ENCODE peak calls at places on chromosomes 3 and 15, in nine cellular contexts. E, M, K, V, J, W, C, F and X are unnamed samples.

GRCh38 chr3:35908366-35909232 is 269.3 kb downstream of the ARPP21 start:
- DNase-seq in E (peak), M (peak), K (peak), V (peak), J (peak), W (peak), C (peak), F (peak), X (peak)

GRCh38 chr3:161081675-161082462 is 23.3 kb downstream of the B3GALNT1 start:
- DNase-seq in E (no peak), M (no peak), K (no peak), V (no peak), J (no peak), W (no peak), C (no peak), F (no peak), X (no peak)

GRCh38 chr3:13860001-13860400 is 19.9 kb downstream of the WNT7A start:
- DNase-seq in E (no peak), M (no peak), K (no peak), V (peak), J (no peak), W (no peak), C (no peak), F (no peak), X (no peak)

GRCh38 chr3:134291300-134292254 is 40.9 kb upstream of the RYK start:
- DNase-seq in E (peak), M (no peak), K (no peak), V (peak), J (no peak), W (no peak), C (peak), F (no peak), X (no peak)

GRCh38 chr15:88610756-88611231 is 10.3 kb upstream of the AEN start:
- DNase-seq in E (no peak), M (no peak), K (peak), V (peak), J (peak), W (no peak), C (no peak), F (no peak), X (no peak)

GRCh38 chr3:23272820-23273219 is 69.7 kb downstream of the UBE2E2 start:
- DNase-seq in E (peak), M (no peak), K (no peak), V (no peak), J (no peak), W (no peak), C (no peak), F (no peak), X (no peak)

GRCh38 chr3:52844290-52844985 is 9.6 kb upstream of the MUSTN1 start:
- DNase-seq in E (no peak), M (no peak), K (no peak), V (no peak), J (no peak), W (no peak), C (no peak), F (no peak), X (no peak)

GRCh38 chr3:126107960-126108688 is 24.2 kb upstream of the SLC41A3 start:
- DNase-seq in E (no peak), M (no peak), K (no peak), V (no peak), J (no peak), W (no peak), C (peak), F (no peak), X (no peak)

GRCh38 chr15:73924258-73924921 is 1.9 kb upstream of the LOXL1 start:
- DNase-seq in E (peak), M (no peak), K (peak), V (peak), J (peak), W (peak), C (peak), F (no peak), X (peak)

GRCh38 chr3:194333212-194333980 is 17.7 kb downstream of the CPN2 start:
- DNase-seq in E (peak), M (peak), K (peak), V (peak), J (peak), W (no peak), C (peak), F (peak), X (peak)

GRCh38 chr3:1380926-1381646 is 288.3 kb downstream of the CNTN6 start:
- DNase-seq in E (no peak), M (no peak), K (no peak), V (no peak), J (no peak), W (no peak), C (no peak), F (peak), X (no peak)

GRCh38 chr3:38149701-38150100 is 11.2 kb downstream of the MYD88 start:
- DNase-seq in E (no peak), M (no peak), K (no peak), V (no peak), J (no peak), W (no peak), C (peak), F (no peak), X (no peak)

GRCh38 chr15:26890988-26891387 is 24.1 kb downstream of the GABRA5 start:
- DNase-seq in E (no peak), M (no peak), K (no peak), V (no peak), J (no peak), W (no peak), C (no peak), F (no peak), X (no peak)

GRCh38 chr3:109927161-109927560 is 589.8 kb upstream of the DPPA4 start:
- DNase-seq in E (peak), M (no peak), K (no peak), V (peak), J (peak), W (no peak), C (no peak), F (no peak), X (peak)

GRCh38 chr15:23467110-23467600 is 20.1 kb upstream of the GOLGA6L2 start:
- DNase-seq in E (no peak), M (no peak), K (no peak), V (peak), J (peak), W (peak), C (no peak), F (no peak), X (peak)

GRCh38 chr3:139982404-139982803 is 47.4 kb downstream of the CLSTN2 start:
- DNase-seq in E (no peak), M (no peak), K (no peak), V (peak), J (no peak), W (no peak), C (no peak), F (no peak), X (no peak)

GRCh38 chr3:28940530-28940929 is 340.3 kb upstream of the RBMS3 start:
- DNase-seq in E (peak), M (no peak), K (no peak), V (peak), J (peak), W (no peak), C (no peak), F (no peak), X (peak)

GRCh38 chr3:80439490-80439889 is 671.7 kb upstream of the ROBO1 start:
- DNase-seq in E (no peak), M (no peak), K (no peak), V (no peak), J (no peak), W (peak), C (no peak), F (no peak), X (no peak)

GRCh38 chr15:45402955-45403892 is 24.9 kb upstream of the GATM start:
- DNase-seq in E (peak), M (no peak), K (peak), V (peak), J (peak), W (no peak), C (no peak), F (no peak), X (peak)

GRCh38 chr3:161351330-161351729 is 20.0 kb downstream of the SPTSSB start:
- DNase-seq in E (no peak), M (no peak), K (no peak), V (no peak), J (no peak), W (no peak), C (no peak), F (no peak), X (no peak)

GRCh38 chr3:129599607-129600006 is 6.9 kb downstream of the PLXND1 start:
- DNase-seq in E (peak), M (no peak), K (peak), V (peak), J (peak), W (no peak), C (peak), F (no peak), X (peak)

GRCh38 chr15:48680841-48681240 is 35.3 kb upstream of the FBN1 start:
- DNase-seq in E (peak), M (no peak), K (no peak), V (no peak), J (peak), W (no peak), C (no peak), F (no peak), X (no peak)

GRCh38 chr3:133992385-133992784 is 37.3 kb downstream of the SLCO2A1 start:
- DNase-seq in E (no peak), M (no peak), K (no peak), V (no peak), J (no peak), W (no peak), C (peak), F (no peak), X (no peak)

GRCh38 chr3:175749981-175750380 is 890.8 kb downstream of the NAALADL2 start:
- DNase-seq in E (no peak), M (no peak), K (no peak), V (no peak), J (no peak), W (no peak), C (no peak), F (no peak), X (no peak)

GRCh38 chr3:158727499-158728377 is 4.5 kb downstream of the RARRES1 start:
- DNase-seq in E (peak), M (no peak), K (peak), V (peak), J (peak), W (peak), C (no peak), F (no peak), X (peak)

GRCh38 chr3:150293401-150294001 is 114.6 kb upstream of the TSC22D2 start:
- DNase-seq in E (peak), M (no peak), K (no peak), V (no peak), J (no peak), W (no peak), C (no peak), F (no peak), X (no peak)

GRCh38 chr3:167740961-167741587 is 5.6 kb downstream of the SERPINI1 start:
- DNase-seq in E (peak), M (peak), K (peak), V (peak), J (no peak), W (peak), C (no peak), F (peak), X (peak)

GRCh38 chr3:185401319-185401955 is 38.5 kb downstream of the MAP3K13 start:
- DNase-seq in E (peak), M (no peak), K (no peak), V (no peak), J (no peak), W (no peak), C (no peak), F (no peak), X (no peak)

GRCh38 chr3:82824491-82824890 is 1063.0 kb upstream of the GBE1 start:
- DNase-seq in E (no peak), M (no peak), K (no peak), V (no peak), J (no peak), W (no peak), C (no peak), F (no peak), X (no peak)

GRCh38 chr15:52137432-52138357 is 25.1 kb upstream of the BCL2L10 start:
- DNase-seq in E (no peak), M (no peak), K (no peak), V (no peak), J (no peak), W (no peak), C (no peak), F (no peak), X (no peak)

GRCh38 chr15:63250312-63250965 is 27.0 kb upstream of the APH1B start:
- DNase-seq in E (peak), M (no peak), K (peak), V (peak), J (peak), W (no peak), C (no peak), F (no peak), X (peak)

GRCh38 chr3:52534281-52535183 is 875 bp upstream of the NT5DC2 start:
- DNase-seq in E (no peak), M (no peak), K (peak), V (no peak), J (no peak), W (peak), C (peak), F (no peak), X (no peak)

GRCh38 chr15:67114046-67114445 is 48.6 kb downstream of the SMAD3 start:
- DNase-seq in E (no peak), M (no peak), K (no peak), V (no peak), J (no peak), W (no peak), C (no peak), F (no peak), X (no peak)